ENCODE peak calls at places on chromosomes 2 and 18, in eight cellular contexts. One of them, this sample, is unnamed. For H3K4me1, the result is how much of the 10 kb centered on the place peaks cover.

GRCh38 chr2:204325468-204325867 is 219.8 kb upstream of the PARD3B start:
- DNase-seq in CD8-positive, alpha-beta T cell: peak
- DNase-seq in kidney: no peak
- DNase-seq in A673: peak
- DNase-seq in spleen: no peak
- DNase-seq in lower lobe of right lung: no peak
- DNase-seq in HCT116: peak
- DNase-seq in left lung: peak
- DNase-seq in this sample: peak

GRCh38 chr2:60066096-60066839 is 487.2 kb downstream of the BCL11A start:
- DNase-seq in HCT116: no peak
- DNase-seq in A673: no peak
- DNase-seq in lower lobe of right lung: no peak
- DNase-seq in spleen: no peak
- DNase-seq in left lung: no peak
- DNase-seq in CD8-positive, alpha-beta T cell: no peak
- DNase-seq in kidney: no peak
- DNase-seq in this sample: no peak

GRCh38 chr2:34910018-34910417 is 1310.9 kb upstream of the FAM98A start:
- DNase-seq in spleen: no peak
- DNase-seq in kidney: no peak
- DNase-seq in A673: no peak
- DNase-seq in HCT116: no peak
- DNase-seq in lower lobe of right lung: no peak
- DNase-seq in left lung: no peak
- DNase-seq in CD8-positive, alpha-beta T cell: no peak
- DNase-seq in this sample: no peak

GRCh38 chr2:181456660-181457120 is 496 bp upstream of the ITGA4 start:
- DNase-seq in spleen: peak
- DNase-seq in A673: peak
- DNase-seq in kidney: peak
- DNase-seq in HCT116: no peak
- DNase-seq in CD8-positive, alpha-beta T cell: peak
- DNase-seq in left lung: peak
- DNase-seq in lower lobe of right lung: peak
- DNase-seq in this sample: peak

GRCh38 chr2:1886405-1886992 is 142.2 kb upstream of the PXDN start:
- DNase-seq in lower lobe of right lung: peak
- DNase-seq in left lung: peak
- DNase-seq in kidney: no peak
- DNase-seq in HCT116: peak
- DNase-seq in CD8-positive, alpha-beta T cell: peak
- DNase-seq in A673: peak
- DNase-seq in spleen: no peak
- DNase-seq in this sample: peak

GRCh38 chr2:149617476-149617875 is 29.9 kb upstream of the MMADHC start:
- DNase-seq in left lung: no peak
- DNase-seq in HCT116: no peak
- DNase-seq in A673: no peak
- DNase-seq in lower lobe of right lung: no peak
- DNase-seq in kidney: no peak
- DNase-seq in CD8-positive, alpha-beta T cell: no peak
- DNase-seq in spleen: no peak
- DNase-seq in this sample: no peak

GRCh38 chr18:2657788-2658458 is 2.4 kb downstream of the SMCHD1 start:
- DNase-seq in kidney: no peak
- DNase-seq in HCT116: peak
- DNase-seq in CD8-positive, alpha-beta T cell: no peak
- DNase-seq in A673: peak
- DNase-seq in left lung: no peak
- DNase-seq in spleen: no peak
- DNase-seq in lower lobe of right lung: no peak
- DNase-seq in this sample: no peak

GRCh38 chr2:20411361-20411894 is 35.4 kb upstream of the RHOB start:
- DNase-seq in CD8-positive, alpha-beta T cell: peak
- DNase-seq in lower lobe of right lung: peak
- DNase-seq in spleen: peak
- DNase-seq in A673: peak
- DNase-seq in left lung: peak
- DNase-seq in kidney: peak
- DNase-seq in HCT116: peak
- DNase-seq in this sample: peak

GRCh38 chr18:24344509-24344908 is 53.1 kb downstream of the OSBPL1A start:
- DNase-seq in A673: no peak
- DNase-seq in lower lobe of right lung: no peak
- DNase-seq in CD8-positive, alpha-beta T cell: no peak
- DNase-seq in kidney: no peak
- DNase-seq in HCT116: no peak
- DNase-seq in spleen: no peak
- DNase-seq in left lung: no peak
- DNase-seq in this sample: no peak
- TF ChIP-seq CTCF in A673: no peak
- TF ChIP-seq CTCF in lower lobe of right lung: no peak
- TF ChIP-seq CTCF in CD8-positive, alpha-beta T cell: no peak
- TF ChIP-seq CTCF in kidney: no peak
- TF ChIP-seq CTCF in HCT116: no peak
- TF ChIP-seq CTCF in spleen: no peak
- TF ChIP-seq CTCF in left lung: no peak
- TF ChIP-seq CTCF in this sample: no peak

DNA sequence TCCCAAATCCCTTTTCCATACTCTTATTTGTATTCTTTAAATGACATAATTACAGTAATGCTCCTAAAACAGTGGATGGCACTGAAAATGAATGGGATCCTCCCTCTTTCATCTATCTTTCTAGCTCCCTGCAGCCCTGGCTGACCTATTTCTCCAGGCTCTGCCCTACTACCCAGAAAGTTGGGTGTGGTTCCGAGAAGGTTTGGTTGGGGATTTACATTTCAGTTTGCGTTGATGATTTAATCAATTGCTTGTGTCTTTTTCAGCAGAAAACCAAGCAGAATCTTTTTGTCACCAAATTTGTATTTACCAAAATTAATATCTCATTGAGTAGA is 21.1 kb upstream of the SOS1 start:
- DNase-seq in spleen: no peak
- DNase-seq in A673: no peak
- DNase-seq in CD8-positive, alpha-beta T cell: no peak
- DNase-seq in kidney: no peak
- DNase-seq in left lung: no peak
- DNase-seq in HCT116: no peak
- DNase-seq in lower lobe of right lung: no peak
- DNase-seq in this sample: no peak
- H3K4me1 ChIP-seq in spleen: under half
- H3K4me1 ChIP-seq in A673: under half
- H3K4me1 ChIP-seq in CD8-positive, alpha-beta T cell: under half
- H3K4me1 ChIP-seq in kidney: under half
- H3K4me1 ChIP-seq in left lung: under half
- H3K4me1 ChIP-seq in HCT116: under half
- H3K4me1 ChIP-seq in lower lobe of right lung: under half
- H3K4me1 ChIP-seq in this sample: under half

GRCh38 chr18:77098033-77098432 is 34.5 kb downstream of the MBP start:
- DNase-seq in lower lobe of right lung: no peak
- DNase-seq in left lung: no peak
- DNase-seq in HCT116: no peak
- DNase-seq in spleen: no peak
- DNase-seq in kidney: no peak
- DNase-seq in CD8-positive, alpha-beta T cell: no peak
- DNase-seq in A673: no peak
- DNase-seq in this sample: no peak
- H3K4me3 ChIP-seq in lower lobe of right lung: no peak
- H3K4me3 ChIP-seq in left lung: no peak
- H3K4me3 ChIP-seq in HCT116: no peak
- H3K4me3 ChIP-seq in spleen: no peak
- H3K4me3 ChIP-seq in kidney: no peak
- H3K4me3 ChIP-seq in CD8-positive, alpha-beta T cell: no peak
- H3K4me3 ChIP-seq in A673: no peak
- H3K4me3 ChIP-seq in this sample: no peak

GRCh38 chr2:164735309-164735919 is 106.2 kb downstream of the COBLL1 start:
- DNase-seq in kidney: no peak
- DNase-seq in spleen: no peak
- DNase-seq in CD8-positive, alpha-beta T cell: no peak
- DNase-seq in A673: no peak
- DNase-seq in HCT116: no peak
- DNase-seq in left lung: no peak
- DNase-seq in lower lobe of right lung: no peak
- DNase-seq in this sample: no peak

GRCh38 chr2:164742738-164743317 is 98.8 kb downstream of the COBLL1 start:
- DNase-seq in A673: no peak
- DNase-seq in spleen: no peak
- DNase-seq in lower lobe of right lung: no peak
- DNase-seq in CD8-positive, alpha-beta T cell: no peak
- DNase-seq in HCT116: no peak
- DNase-seq in kidney: no peak
- DNase-seq in left lung: no peak
- DNase-seq in this sample: no peak

GRCh38 chr2:164739966-164740365 is 101.7 kb downstream of the COBLL1 start:
- DNase-seq in kidney: no peak
- DNase-seq in A673: peak
- DNase-seq in HCT116: no peak
- DNase-seq in left lung: no peak
- DNase-seq in spleen: no peak
- DNase-seq in lower lobe of right lung: no peak
- DNase-seq in CD8-positive, alpha-beta T cell: no peak
- DNase-seq in this sample: no peak

GRCh38 chr2:164734196-164734595 is 107.4 kb downstream of the COBLL1 start:
- DNase-seq in HCT116: no peak
- DNase-seq in lower lobe of right lung: no peak
- DNase-seq in CD8-positive, alpha-beta T cell: no peak
- DNase-seq in kidney: no peak
- DNase-seq in spleen: no peak
- DNase-seq in left lung: no peak
- DNase-seq in A673: no peak
- DNase-seq in this sample: no peak

GRCh38 chr2:164737612-164738081 is 104.0 kb downstream of the COBLL1 start:
- DNase-seq in HCT116: peak
- DNase-seq in spleen: peak
- DNase-seq in kidney: peak
- DNase-seq in A673: peak
- DNase-seq in CD8-positive, alpha-beta T cell: no peak
- DNase-seq in lower lobe of right lung: peak
- DNase-seq in left lung: peak
- DNase-seq in this sample: peak
- TF ChIP-seq CTCF in HCT116: peak
- TF ChIP-seq CTCF in spleen: peak
- TF ChIP-seq CTCF in kidney: peak
- TF ChIP-seq CTCF in A673: peak
- TF ChIP-seq CTCF in CD8-positive, alpha-beta T cell: no peak
- TF ChIP-seq CTCF in lower lobe of right lung: peak
- TF ChIP-seq CTCF in left lung: peak
- TF ChIP-seq CTCF in this sample: peak

This sample was measured in uterus.